ENCODE peak calls at places on chromosomes 7 and 10, in four cellular contexts. One of them, this sample, is unnamed.
A peak's percentile ranks its signal among the peaks of the same experiment; 100 is the strongest.

GRCh38 chr10:29470355-29470705 is 164.4 kb downstream of the SVIL start:
- DNase-seq in breast epithelium: no peak
- DNase-seq in psoas muscle: peak; percentile 68
- DNase-seq in kidney: no peak
- DNase-seq in this sample: no peak

GRCh38 chr10:110919349-110919931 is at the start of gene SHOC2:
- DNase-seq in breast epithelium: peak; percentile 100
- DNase-seq in kidney: peak; percentile 100
- DNase-seq in psoas muscle: peak; percentile 100
- DNase-seq in this sample: peak; percentile 99

GRCh38 chr7:24141876-24142509 is 142.0 kb upstream of the NPY start:
- DNase-seq in kidney: no peak
- DNase-seq in psoas muscle: no peak
- DNase-seq in breast epithelium: no peak
- DNase-seq in this sample: no peak

GRCh38 chr10:128854965-128855364 is 612.1 kb upstream of the MGMT start:
- DNase-seq in kidney: peak; percentile 95
- DNase-seq in breast epithelium: peak; percentile 83
- DNase-seq in psoas muscle: peak; percentile 89
- DNase-seq in this sample: no peak

GRCh38 chr7:22607180-22607579 is 107.2 kb upstream of the STEAP1B start:
- DNase-seq in breast epithelium: no peak
- DNase-seq in psoas muscle: no peak
- DNase-seq in kidney: no peak
- DNase-seq in this sample: no peak

GRCh38 chr10:86313621-86314041 is 53.0 kb downstream of the GRID1 start:
- DNase-seq in psoas muscle: no peak
- DNase-seq in breast epithelium: no peak
- DNase-seq in kidney: no peak
- DNase-seq in this sample: peak; percentile 18

GRCh38 chr7:143048827-143049226 is 3.3 kb upstream of the OR6V1 start:
- DNase-seq in psoas muscle: no peak
- DNase-seq in kidney: no peak
- DNase-seq in breast epithelium: no peak
- DNase-seq in this sample: no peak

GRCh38 chr10:921471-922414 is 9.8 kb downstream of the LARP4B start:
- DNase-seq in psoas muscle: no peak
- DNase-seq in breast epithelium: no peak
- DNase-seq in kidney: no peak
- DNase-seq in this sample: no peak

GRCh38 chr10:29039659-29040309 is 249.1 kb upstream of the LYZL1 start:
- DNase-seq in psoas muscle: no peak
- DNase-seq in breast epithelium: no peak
- DNase-seq in kidney: peak; percentile 65
- DNase-seq in this sample: no peak

GRCh38 chr7:115475774-115476407 is 554.0 kb downstream of the MDFIC start:
- DNase-seq in psoas muscle: no peak
- DNase-seq in breast epithelium: no peak
- DNase-seq in kidney: no peak
- DNase-seq in this sample: no peak

GRCh38 chr10:84565881-84566280 is 237.5 kb downstream of the CCSER2 start:
- DNase-seq in breast epithelium: no peak
- DNase-seq in kidney: no peak
- DNase-seq in psoas muscle: no peak
- DNase-seq in this sample: no peak

GRCh38 chr7:141593134-141593533 is 41.9 kb downstream of the AGK start:
- DNase-seq in breast epithelium: no peak
- DNase-seq in psoas muscle: no peak
- DNase-seq in kidney: no peak
- DNase-seq in this sample: no peak

GRCh38 chr10:33412261-33413092 is 78.0 kb upstream of the NRP1 start:
- DNase-seq in kidney: no peak
- DNase-seq in psoas muscle: peak; percentile 56
- DNase-seq in breast epithelium: no peak
- DNase-seq in this sample: no peak

GRCh38 chr10:36450385-36450784 is 675.0 kb upstream of the ANKRD30A start:
- DNase-seq in breast epithelium: no peak
- DNase-seq in kidney: no peak
- DNase-seq in psoas muscle: no peak
- DNase-seq in this sample: no peak

GRCh38 chr7:42924223-42924877 is 7.6 kb downstream of the PSMA2 start:
- DNase-seq in psoas muscle: no peak
- DNase-seq in kidney: no peak
- DNase-seq in breast epithelium: no peak
- DNase-seq in this sample: no peak

GRCh38 chr7:107937514-107937913 is 46.5 kb downstream of the DLD start:
- DNase-seq in psoas muscle: no peak
- DNase-seq in breast epithelium: no peak
- DNase-seq in kidney: no peak
- DNase-seq in this sample: no peak

GRCh38 chr7:107939472-107940145 is 48.6 kb downstream of the DLD start:
- DNase-seq in kidney: peak; percentile 81
- DNase-seq in breast epithelium: no peak
- DNase-seq in psoas muscle: peak; percentile 62
- DNase-seq in this sample: no peak

GRCh38 chr7:107940951-107941350 is 50.0 kb downstream of the DLD start:
- DNase-seq in psoas muscle: no peak
- DNase-seq in kidney: no peak
- DNase-seq in breast epithelium: no peak
- DNase-seq in this sample: no peak

GRCh38 chr7:107940146-107940489 is 49.1 kb downstream of the DLD start:
- DNase-seq in breast epithelium: no peak
- DNase-seq in kidney: no peak
- DNase-seq in psoas muscle: no peak
- DNase-seq in this sample: no peak

GRCh38 chr7:107938448-107939250 is 47.7 kb downstream of the DLD start:
- DNase-seq in kidney: no peak
- DNase-seq in breast epithelium: no peak
- DNase-seq in psoas muscle: no peak
- DNase-seq in this sample: no peak
- H3K36me3 ChIP-seq in kidney: peaks cover 21% of the 10 kb centered on the region
- H3K36me3 ChIP-seq in breast epithelium: no peaks in the 10 kb centered on the region
- H3K36me3 ChIP-seq in psoas muscle: peaks cover 55% of the 10 kb centered on the region
- H3K36me3 ChIP-seq in this sample: peaks cover 95% of the 10 kb centered on the region

GRCh38 chr10:73217628-73218027 is 29.4 kb downstream of the DNAJC9 start:
- DNase-seq in breast epithelium: no peak
- DNase-seq in kidney: no peak
- DNase-seq in psoas muscle: no peak
- DNase-seq in this sample: no peak

GRCh38 chr10:73220989-73221388 is 26.1 kb downstream of the DNAJC9 start:
- DNase-seq in psoas muscle: no peak
- DNase-seq in breast epithelium: no peak
- DNase-seq in kidney: no peak
- DNase-seq in this sample: no peak

GRCh38 chr10:73215749-73216148 is 31.3 kb downstream of the DNAJC9 start:
- DNase-seq in psoas muscle: no peak
- DNase-seq in kidney: no peak
- DNase-seq in breast epithelium: no peak
- DNase-seq in this sample: no peak

GRCh38 chr10:73219384-73219783 is 27.7 kb downstream of the DNAJC9 start:
- DNase-seq in breast epithelium: no peak
- DNase-seq in psoas muscle: no peak
- DNase-seq in kidney: no peak
- DNase-seq in this sample: no peak

DNA sequence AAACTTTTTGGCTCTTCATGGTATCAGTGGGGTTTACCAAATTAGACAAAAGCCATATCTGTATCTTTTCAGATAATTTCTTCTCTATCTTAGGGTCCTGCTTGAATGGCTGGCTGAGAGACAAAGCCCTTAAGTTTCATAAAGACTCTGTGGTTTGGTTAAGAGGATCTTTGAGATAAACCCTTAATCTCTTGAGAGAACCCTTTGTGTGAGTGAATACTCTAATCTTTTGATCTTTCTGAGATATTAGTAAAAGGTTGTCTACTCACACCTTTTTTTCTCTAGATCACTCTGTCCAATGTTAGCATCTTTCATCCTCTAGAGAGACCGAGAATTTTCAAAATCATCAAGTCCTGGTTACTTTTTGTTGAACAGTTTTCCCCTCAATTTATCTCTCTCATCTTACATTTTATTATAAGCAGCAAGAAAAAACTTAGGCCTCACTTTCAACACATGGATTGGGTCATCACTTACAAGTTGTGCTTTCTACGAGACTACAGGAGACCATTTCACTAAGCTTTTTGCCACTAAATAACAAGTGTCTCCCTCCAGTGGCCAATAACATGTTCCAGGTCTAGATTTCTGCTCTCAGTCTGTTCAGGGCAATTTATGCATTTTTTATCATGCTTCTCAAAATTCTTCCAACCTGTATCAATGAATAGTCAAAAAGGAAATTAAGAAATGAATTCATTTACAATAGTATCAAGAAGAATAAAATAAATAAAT is 28.4 kb downstream of the DNAJC9 start:
- DNase-seq in psoas muscle: no peak
- DNase-seq in kidney: no peak
- DNase-seq in breast epithelium: no peak
- DNase-seq in this sample: no peak
- TF ChIP-seq CTCF in psoas muscle: no peak
- TF ChIP-seq CTCF in kidney: peak; percentile 11
- TF ChIP-seq CTCF in breast epithelium: no peak
- TF ChIP-seq CTCF in this sample: peak; percentile 59

DNA sequence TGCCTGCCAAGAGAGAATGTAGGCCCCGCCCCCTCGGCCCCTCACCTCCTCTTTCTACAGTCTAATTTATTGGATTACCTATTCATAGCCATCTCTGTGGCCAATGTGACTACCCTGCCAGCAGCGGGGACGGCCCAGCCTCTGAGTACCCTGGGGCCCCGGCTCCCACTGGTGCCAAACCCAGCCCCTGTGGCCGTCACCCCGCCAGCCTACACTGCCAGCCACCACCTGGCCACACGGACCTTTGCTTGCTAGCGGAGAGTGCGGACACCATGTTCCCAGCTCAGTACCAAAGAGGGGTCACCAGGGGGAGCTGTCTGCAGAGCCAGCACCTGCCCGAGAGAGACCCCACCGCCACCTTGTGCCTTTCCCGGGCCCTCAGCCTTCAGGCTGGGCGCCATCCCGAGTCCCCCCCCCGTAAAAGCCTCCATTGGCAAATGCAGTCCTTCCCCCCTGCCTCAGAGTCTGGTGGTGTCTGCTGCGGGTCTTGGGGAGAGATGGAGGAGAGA is 511.1 kb downstream of the ZNF37A start:
- DNase-seq in psoas muscle: peak; percentile 43
- DNase-seq in kidney: no peak
- DNase-seq in breast epithelium: no peak
- DNase-seq in this sample: no peak
- H3K36me3 ChIP-seq in psoas muscle: no peaks in the 10 kb centered on the region
- H3K36me3 ChIP-seq in kidney: no peaks in the 10 kb centered on the region
- H3K36me3 ChIP-seq in breast epithelium: no peaks in the 10 kb centered on the region
- H3K36me3 ChIP-seq in this sample: no peaks in the 10 kb centered on the region

GRCh38 chr7:99386584-99387238 is 12.2 kb downstream of the ARPC1B start:
- DNase-seq in psoas muscle: no peak
- DNase-seq in breast epithelium: no peak
- DNase-seq in kidney: peak; percentile 41
- DNase-seq in this sample: no peak
- TF ChIP-seq CTCF in psoas muscle: no peak
- TF ChIP-seq CTCF in breast epithelium: no peak
- TF ChIP-seq CTCF in kidney: no peak
- TF ChIP-seq CTCF in this sample: peak; percentile 35

GRCh38 chr7:156836443-156836842 is 56.5 kb downstream of the LMBR1 start:
- DNase-seq in breast epithelium: no peak
- DNase-seq in psoas muscle: no peak
- DNase-seq in kidney: no peak
- DNase-seq in this sample: no peak
- H3K36me3 ChIP-seq in breast epithelium: no peaks in the 10 kb centered on the region
- H3K36me3 ChIP-seq in psoas muscle: peaks cover 16% of the 10 kb centered on the region
- H3K36me3 ChIP-seq in kidney: peaks cover 8% of the 10 kb centered on the region
- H3K36me3 ChIP-seq in this sample: peaks cover 28% of the 10 kb centered on the region

GRCh38 chr10:24642921-24643678 is 80.6 kb downstream of the ARHGAP21 start:
- DNase-seq in kidney: no peak
- DNase-seq in breast epithelium: no peak
- DNase-seq in psoas muscle: no peak
- DNase-seq in this sample: no peak
- TF ChIP-seq CTCF in kidney: peak; percentile 81
- TF ChIP-seq CTCF in breast epithelium: peak; percentile 77
- TF ChIP-seq CTCF in psoas muscle: peak; percentile 83
- TF ChIP-seq CTCF in this sample: peak; percentile 90

DNA sequence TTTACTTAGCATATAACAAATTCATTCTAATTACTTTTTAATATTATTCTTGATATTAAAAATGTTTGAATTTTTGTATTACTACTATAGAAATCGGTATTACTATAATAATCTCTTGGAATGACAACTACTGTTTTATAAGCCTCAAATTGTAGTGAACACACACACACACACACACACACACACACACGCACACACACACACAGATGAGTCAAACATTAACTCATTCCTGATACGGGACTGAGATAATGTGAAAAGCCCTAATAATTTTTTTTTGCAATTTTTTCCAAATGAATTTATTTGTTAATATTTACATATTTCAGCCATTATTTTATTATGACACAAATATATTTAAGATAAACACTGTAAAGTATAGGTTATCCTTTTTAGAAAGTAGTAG is 951.2 kb upstream of the PHF14 start:
- DNase-seq in breast epithelium: no peak
- DNase-seq in kidney: no peak
- DNase-seq in psoas muscle: no peak
- DNase-seq in this sample: no peak
- H3K36me3 ChIP-seq in breast epithelium: no peaks in the 10 kb centered on the region
- H3K36me3 ChIP-seq in kidney: no peaks in the 10 kb centered on the region
- H3K36me3 ChIP-seq in psoas muscle: no peaks in the 10 kb centered on the region
- H3K36me3 ChIP-seq in this sample: no peaks in the 10 kb centered on the region

GRCh38 chr10:43197834-43198681 is 59.8 kb downstream of the CSGALNACT2 start:
- DNase-seq in kidney: peak; percentile 56
- DNase-seq in psoas muscle: peak; percentile 36
- DNase-seq in breast epithelium: peak; percentile 14
- DNase-seq in this sample: peak; percentile 29

GRCh38 chr10:43196131-43196980 is 58.1 kb downstream of the CSGALNACT2 start:
- DNase-seq in psoas muscle: peak; percentile 42
- DNase-seq in breast epithelium: peak; percentile 15
- DNase-seq in kidney: peak; percentile 52
- DNase-seq in this sample: peak; percentile 51

GRCh38 chr10:43195557-43195956 is 57.3 kb downstream of the CSGALNACT2 start:
- DNase-seq in psoas muscle: no peak
- DNase-seq in breast epithelium: no peak
- DNase-seq in kidney: peak; percentile 37
- DNase-seq in this sample: peak; percentile 24

GRCh38 chr10:43198682-43199005 is 60.4 kb downstream of the CSGALNACT2 start:
- DNase-seq in breast epithelium: peak; percentile 13
- DNase-seq in psoas muscle: peak; percentile 37
- DNase-seq in kidney: peak; percentile 48
- DNase-seq in this sample: peak; percentile 20

GRCh38 chr10:43196981-43197833 is 59.0 kb downstream of the CSGALNACT2 start:
- DNase-seq in breast epithelium: peak; percentile 4
- DNase-seq in kidney: peak; percentile 63
- DNase-seq in psoas muscle: peak; percentile 48
- DNase-seq in this sample: peak; percentile 48
- TF ChIP-seq CTCF in breast epithelium: no peak
- TF ChIP-seq CTCF in kidney: no peak
- TF ChIP-seq CTCF in psoas muscle: no peak
- TF ChIP-seq CTCF in this sample: no peak

GRCh38 chr7:39825391-39825790 is 124.7 kb upstream of the CDK13 start:
- DNase-seq in psoas muscle: no peak
- DNase-seq in breast epithelium: no peak
- DNase-seq in kidney: no peak
- DNase-seq in this sample: no peak
- H3K36me3 ChIP-seq in psoas muscle: no peaks in the 10 kb centered on the region
- H3K36me3 ChIP-seq in breast epithelium: no peaks in the 10 kb centered on the region
- H3K36me3 ChIP-seq in kidney: no peaks in the 10 kb centered on the region
- H3K36me3 ChIP-seq in this sample: no peaks in the 10 kb centered on the region

This sample was measured in RWPE2.